ENCODE peak calls at places on chromosomes 2 and 18, in six cellular contexts. C is GM12878, G is HepG2, L is IMR-90, A is K562, W is SK-N-SH. R is an unnamed sample.

GRCh38 chr18:79799619-79800352 is 2.0 kb downstream of the KCNG2 start:
- DNase-seq in C (no peak), G (no peak), L (no peak), A (no peak), W (no peak), R (no peak)

GRCh38 chr2:236994361-236994760 is 91.3 kb upstream of the COPS8 start:
- DNase-seq in C (no peak), G (no peak), L (no peak), A (no peak), W (no peak), R (no peak)

GRCh38 chr18:79553154-79553553 is 126.4 kb upstream of the CTDP1 start:
- DNase-seq in C (no peak), G (no peak), L (no peak), A (no peak), W (no peak), R (no peak)

GRCh38 chr2:17479875-17480274 is 38.4 kb downstream of the RAD51AP2 start:
- DNase-seq in C (no peak), G (peak; percentile 96), L (peak; percentile 28), A (no peak), W (no peak), R (no peak)

GRCh38 chr2:44107974-44108373 is 60.7 kb upstream of the PPM1B start:
- DNase-seq in C (no peak), G (no peak), L (no peak), A (no peak), W (no peak), R (no peak)

GRCh38 chr18:9914334-9914583 is 443 bp downstream of the VAPA start:
- DNase-seq in C (no peak), G (no peak), L (no peak), A (peak; percentile 90), W (peak; percentile 84), R (no peak)

GRCh38 chr2:201260302-201260800 is at the start of gene CASP8:
- DNase-seq in C (no peak), G (peak; percentile 55), L (peak; percentile 53), A (no peak), W (no peak), R (no peak)

GRCh38 chr2:211181626-211182025 is 625.2 kb downstream of the CPS1 start:
- DNase-seq in C (no peak), G (peak; percentile 4), L (no peak), A (no peak), W (no peak), R (no peak)

GRCh38 chr18:9103488-9103887 is 989 bp downstream of the NDUFV2 start:
- DNase-seq in C (no peak), G (no peak), L (peak; percentile 49), A (no peak), W (no peak), R (no peak)

GRCh38 chr2:148524519-148524919 is 120.0 kb upstream of the EPC2 start:
- DNase-seq in C (no peak), G (no peak), L (no peak), A (no peak), W (no peak), R (no peak)

GRCh38 chr2:28336264-28336992 is 56.2 kb upstream of the FOSL2 start:
- DNase-seq in C (no peak), G (no peak), L (no peak), A (no peak), W (no peak), R (no peak)

GRCh38 chr2:181380581-181380980 is 76.6 kb upstream of the ITGA4 start:
- DNase-seq in C (no peak), G (no peak), L (no peak), A (no peak), W (no peak), R (no peak)

GRCh38 chr2:95382686-95383634 is 19.5 kb upstream of the FAHD2A start:
- DNase-seq in C (no peak), G (no peak), L (no peak), A (no peak), W (no peak), R (no peak)

GRCh38 chr18:58536534-58537271 is 92.2 kb downstream of the ALPK2 start:
- DNase-seq in C (no peak), G (no peak), L (no peak), A (no peak), W (no peak), R (no peak)

GRCh38 chr18:21112543-21113105 is 1.0 kb upstream of the ROCK1 start:
- DNase-seq in C (no peak), G (no peak), L (peak; percentile 32), A (no peak), W (peak; percentile 7), R (no peak)

GRCh38 chr2:109379507-109379906 is 234.3 kb downstream of the SEPTIN10 start:
- DNase-seq in C (no peak), G (no peak), L (no peak), A (no peak), W (no peak), R (no peak)

GRCh38 chr18:42268793-42269192 is 313.8 kb downstream of the PIK3C3 start:
- DNase-seq in C (no peak), G (no peak), L (no peak), A (no peak), W (no peak), R (no peak)

GRCh38 chr18:71849407-71849806 is 694.7 kb downstream of the CBLN2 start:
- DNase-seq in C (no peak), G (no peak), L (no peak), A (no peak), W (no peak), R (peak; percentile 1)

GRCh38 chr2:120395221-120395620 is 49.3 kb downstream of the INHBB start:
- DNase-seq in C (no peak), G (no peak), L (no peak), A (no peak), W (no peak), R (no peak)

GRCh38 chr2:117763806-117764205 is 50.7 kb upstream of the DDX18 start:
- DNase-seq in C (no peak), G (no peak), L (no peak), A (no peak), W (no peak), R (no peak)

GRCh38 chr2:168336786-168337388 is 89.5 kb upstream of the STK39 start:
- DNase-seq in C (no peak), G (peak; percentile 69), L (no peak), A (no peak), W (no peak), R (no peak)

GRCh38 chr2:84832772-84833461 is 48.0 kb downstream of the TRABD2A start:
- DNase-seq in C (peak; percentile 13), G (no peak), L (peak; percentile 17), A (no peak), W (no peak), R (no peak)

GRCh38 chr2:10918661-10919414 is 7.1 kb downstream of the KCNF1 start:
- DNase-seq in C (no peak), G (no peak), L (peak; percentile 60), A (peak; percentile 39), W (no peak), R (no peak)

GRCh38 chr2:70340921-70341765 is 39.3 kb upstream of the FAM136A start:
- DNase-seq in C (no peak), G (peak; percentile 62), L (peak; percentile 26), A (peak; percentile 78), W (peak; percentile 76), R (peak; percentile 60)

GRCh38 chr18:78906066-78906465 is 73.6 kb upstream of the SALL3 start:
- DNase-seq in C (no peak), G (no peak), L (no peak), A (no peak), W (no peak), R (no peak)

GRCh38 chr2:120707816-120708215 is 27.9 kb upstream of the GLI2 start:
- DNase-seq in C (no peak), G (no peak), L (peak; percentile 9), A (no peak), W (no peak), R (no peak)

DNA sequence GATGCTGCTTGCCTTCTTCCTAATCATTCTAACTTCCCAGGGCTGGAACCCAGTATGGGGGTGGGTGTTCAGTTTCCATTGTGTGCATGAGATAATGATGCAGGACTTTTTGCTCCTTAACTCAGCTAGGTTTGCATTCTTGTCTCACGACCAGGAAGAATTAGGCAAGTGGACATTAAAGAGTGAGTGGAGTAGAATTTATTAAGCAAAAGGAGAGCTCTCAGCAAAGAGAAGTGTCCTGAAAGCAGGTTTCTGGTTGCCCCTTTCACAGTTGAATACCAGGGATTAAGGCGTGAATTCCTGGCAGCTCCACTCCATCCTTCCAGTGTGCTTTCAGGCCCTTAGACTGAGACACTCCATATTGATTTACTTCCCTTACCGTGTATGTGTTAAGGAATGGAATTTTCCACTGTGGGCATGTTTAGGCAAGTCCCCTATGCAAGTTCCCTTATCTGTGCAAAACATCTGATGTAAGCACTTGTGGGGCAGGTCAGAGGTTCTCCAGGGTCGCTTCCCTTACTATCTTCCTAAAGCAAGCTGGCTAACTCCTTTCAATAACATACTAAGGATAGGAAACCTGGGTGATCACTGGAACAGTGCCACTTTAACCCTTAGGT is 126.5 kb downstream of the GPR39 start:
- DNase-seq in C (no peak), G (no peak), L (peak; percentile 16), A (no peak), W (no peak), R (peak; percentile 23)
- TF ChIP-seq SMC3 in C (no peak), G (no peak), L (no peak), A (no peak), W (no peak), R (no peak)

GRCh38 chr2:69088471-69088870 is 75.5 kb downstream of the ANTXR1 start:
- DNase-seq in C (no peak), G (no peak), L (peak; percentile 34), A (no peak), W (no peak), R (peak; percentile 32)

GRCh38 chr2:69087912-69088240 is 74.9 kb downstream of the ANTXR1 start:
- DNase-seq in C (no peak), G (no peak), L (peak; percentile 24), A (no peak), W (no peak), R (no peak)

GRCh38 chr2:69089244-69089643 is 76.3 kb downstream of the ANTXR1 start:
- DNase-seq in C (no peak), G (no peak), L (peak; percentile 57), A (no peak), W (no peak), R (peak; percentile 62)

GRCh38 chr2:69086466-69086865 is 73.5 kb downstream of the ANTXR1 start:
- DNase-seq in C (no peak), G (no peak), L (no peak), A (no peak), W (no peak), R (no peak)

GRCh38 chr2:69087211-69087911 is 74.4 kb downstream of the ANTXR1 start:
- DNase-seq in C (no peak), G (no peak), L (no peak), A (no peak), W (no peak), R (no peak)
- TF ChIP-seq SMC3 in C (no peak), G (no peak), L (no peak), A (no peak), W (no peak), R (no peak)

DNA sequence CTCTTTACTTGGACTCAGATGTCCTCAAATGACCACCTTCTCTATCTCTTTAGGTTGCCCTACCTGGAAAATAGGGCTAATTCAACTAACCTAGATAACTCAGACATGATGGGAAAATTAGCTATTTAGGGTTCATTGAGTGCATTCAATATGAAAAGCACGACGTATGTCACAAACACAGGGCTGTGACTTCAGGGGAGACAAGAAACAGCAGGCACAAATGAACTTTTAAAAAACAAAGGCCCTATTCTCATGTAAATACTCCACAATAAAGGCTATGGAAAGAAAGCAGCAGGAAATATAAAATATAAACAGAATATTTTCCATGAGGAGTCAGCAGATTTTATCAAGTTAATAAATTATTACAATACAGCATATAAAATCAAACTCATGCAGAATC is 97.8 kb downstream of the SS18 start:
- DNase-seq in C (no peak), G (no peak), L (no peak), A (no peak), W (no peak), R (no peak)
- TF ChIP-seq SMC3 in C (no peak), G (no peak), L (no peak), A (no peak), W (no peak), R (no peak)

GRCh38 chr2:48059975-48060374 is 153.7 kb upstream of the FBXO11 start:
- DNase-seq in C (no peak), G (no peak), L (no peak), A (no peak), W (no peak), R (no peak)
- TF ChIP-seq SMC3 in C (no peak), G (no peak), L (no peak), A (no peak), W (no peak), R (no peak)